ENCODE peak calls at places on chromosomes 4 and X, in nine cellular contexts. D is heart left ventricle, K is cardiac muscle cell, I is prostate gland, P is right lobe of liver, F is A673, H is GM12864, S is left ventricle myocardium inferior, O is BJ. J is an unnamed sample.
A peak's percentile ranks its signal among the peaks of the same experiment; 100 is the strongest.

GRCh38 chr4:42824278-42824977 is 68.1 kb upstream of the GRXCR1 start:
- DNase-seq in H (no peak), I (no peak), F (no peak), D (no peak), S (no peak), P (no peak), K (no peak), O (no peak), J (no peak)

GRCh38 chrX:68299923-68300322 is 133.4 kb downstream of the OPHN1 start:
- DNase-seq in H (no peak), I (no peak), S (no peak), D (no peak), F (no peak), K (no peak), P (no peak), O (no peak), J (no peak)

GRCh38 chr4:99201687-99202086 is 17.4 kb downstream of the ADH6 start:
- DNase-seq in K (peak; percentile 85), O (no peak), I (no peak), P (no peak), D (no peak), F (no peak), S (no peak), H (no peak), J (no peak)

GRCh38 chrX:78329486-78329885 is 2.1 kb upstream of the CYSLTR1 start:
- DNase-seq in I (no peak), D (no peak), O (no peak), S (no peak), H (no peak), F (no peak), P (no peak), K (no peak), J (peak; percentile 49)

GRCh38 chrX:68684291-68684918 is 36.9 kb downstream of the STARD8 start:
- DNase-seq in P (peak; percentile 76), O (no peak), H (no peak), F (no peak), S (peak; percentile 71), K (peak; percentile 37), I (no peak), D (peak; percentile 83), J (no peak)

GRCh38 chrX:23373129-23373804 is 38.6 kb downstream of the PTCHD1 start:
- DNase-seq in O (no peak), H (no peak), D (no peak), P (no peak), S (no peak), F (peak; percentile 4), K (peak; percentile 69), I (no peak), J (no peak)

GRCh38 chr4:111873801-111874200 is 271.5 kb upstream of the FAM241A start:
- DNase-seq in O (no peak), F (no peak), K (no peak), D (no peak), P (no peak), H (no peak), S (no peak), I (no peak), J (no peak)

GRCh38 chr4:150145090-150145949 is 67.1 kb downstream of the DCLK2 start:
- DNase-seq in K (no peak), P (no peak), O (no peak), H (no peak), F (no peak), S (no peak), I (no peak), D (no peak), J (no peak)

GRCh38 chrX:12076046-12076445 is 62.2 kb upstream of the FRMPD4 start:
- DNase-seq in H (no peak), S (no peak), K (peak; percentile 51), D (no peak), O (no peak), F (no peak), I (no peak), P (no peak), J (no peak)

GRCh38 chr4:143531773-143532491 is 18.4 kb downstream of the SMARCA5 start:
- DNase-seq in S (no peak), F (no peak), H (no peak), I (no peak), K (peak; percentile 24), P (no peak), O (no peak), D (no peak), J (no peak)

DNA sequence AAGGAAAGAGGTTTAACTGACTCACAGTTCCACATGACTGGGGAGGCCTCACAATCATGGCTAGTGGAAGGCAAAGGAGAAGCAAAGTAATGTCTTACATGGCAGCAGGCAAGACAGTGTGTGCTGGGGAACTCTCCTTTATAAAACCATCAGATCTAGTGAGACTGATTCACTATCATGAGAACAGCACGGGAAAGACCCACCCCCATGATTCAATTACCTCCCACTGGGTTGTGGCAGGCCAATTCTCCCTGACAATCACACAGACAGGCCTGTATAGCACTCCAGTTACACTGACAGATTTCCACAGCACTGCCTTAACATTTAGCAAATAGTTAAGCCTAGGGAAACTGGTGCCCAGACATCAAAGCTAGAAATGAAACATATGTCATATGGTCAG is 9.6 kb upstream of the HERC5 start:
- DNase-seq in S (no peak), D (no peak), F (no peak), K (no peak), H (no peak), I (no peak), P (no peak), O (no peak), J (no peak)
- H3K4me3 ChIP-seq in S (no peak overlapping the region), D (no peak overlapping the region), F (no peak overlapping the region), K (no peak overlapping the region), H (no peak overlapping the region), I (no peak overlapping the region), P (no peak overlapping the region), O (no peak overlapping the region), J (no peak overlapping the region)

GRCh38 chr4:66045913-66046312 is 375.6 kb upstream of the EPHA5 start:
- DNase-seq in D (no peak), F (no peak), S (no peak), I (no peak), O (no peak), K (no peak), P (no peak), H (no peak), J (no peak)
- TF ChIP-seq CTCF in D (no peak), F (no peak), S (no peak), I (no peak), O (no peak), K (no peak), P (no peak), H (no peak), J (no peak)

GRCh38 chrX:107718156-107718621 is 57.4 kb downstream of the TSC22D3 start:
- DNase-seq in D (no peak), F (peak; percentile 81), I (peak; percentile 84), O (no peak), S (no peak), H (no peak), P (peak; percentile 48), K (peak; percentile 87), J (peak; percentile 78)
- H3K4me3 ChIP-seq in D (no peak overlapping the region), F (no peak overlapping the region), I (no peak overlapping the region), O (no peak overlapping the region), S (peak overlapping the region; percentile 76), H (no peak overlapping the region), P (no peak overlapping the region), K (no peak overlapping the region), J (no peak overlapping the region)

DNA sequence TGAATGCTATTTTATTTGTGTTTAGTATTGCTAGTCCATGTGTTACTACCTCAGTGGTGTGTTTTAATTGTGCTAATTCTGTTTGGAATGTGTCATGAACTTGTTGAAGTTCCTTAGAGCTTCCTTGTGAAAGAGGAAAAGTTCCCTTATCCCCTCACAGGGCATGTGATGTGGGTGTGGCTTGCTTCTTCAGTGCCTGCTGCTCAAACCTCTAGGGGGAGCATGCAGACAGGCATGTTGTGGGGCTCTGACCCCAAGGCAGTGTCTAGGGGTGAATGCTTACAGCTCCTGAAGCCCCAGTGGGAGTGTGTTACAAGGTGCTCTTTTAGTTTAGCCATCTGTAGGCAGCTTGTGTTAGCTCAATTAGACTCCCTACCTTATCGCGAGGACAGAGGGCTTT is 86.5 kb downstream of the MAGED4 start:
- DNase-seq in K (peak; percentile 11), S (no peak), F (peak; percentile 80), I (no peak), P (no peak), D (no peak), H (no peak), O (no peak), J (peak; percentile 3)
- TF ChIP-seq CTCF in K (peak; percentile 31), S (no peak), F (peak; percentile 74), I (no peak), P (no peak), D (no peak), H (peak; percentile 44), O (peak; percentile 23), J (peak; percentile 17)

GRCh38 chr4:109708990-109709389 is 5.7 kb upstream of the CASP6 start:
- DNase-seq in F (no peak), I (no peak), H (no peak), P (no peak), S (no peak), K (no peak), D (no peak), O (no peak), J (peak; percentile 59)
- H3K4me3 ChIP-seq in F (no peak overlapping the region), I (no peak overlapping the region), H (no peak overlapping the region), P (no peak overlapping the region), S (no peak overlapping the region), K (no peak overlapping the region), D (no peak overlapping the region), O (no peak overlapping the region), J (no peak overlapping the region)

DNA sequence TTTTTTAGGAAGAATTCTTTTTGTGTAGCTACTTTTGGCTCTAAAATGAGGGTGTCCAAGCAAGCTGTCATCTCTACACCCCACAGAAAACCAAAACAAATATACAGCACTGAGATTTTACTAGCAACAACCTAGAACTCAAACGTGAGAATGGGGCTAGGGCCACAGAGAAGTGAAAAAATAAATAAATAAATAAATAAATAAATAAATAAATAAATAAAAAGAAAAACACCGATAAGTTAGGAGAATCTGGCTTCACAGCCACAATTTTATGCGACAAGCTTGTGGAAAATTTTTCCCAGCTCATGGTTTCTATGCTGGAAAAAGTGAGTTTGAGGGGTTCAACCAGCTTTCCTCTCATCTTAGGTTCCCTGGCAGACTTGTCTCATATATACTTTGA is 324.6 kb upstream of the TACR3 start:
- DNase-seq in K (no peak), D (no peak), P (no peak), I (no peak), S (no peak), O (no peak), H (no peak), F (no peak), J (no peak)
- TF ChIP-seq CTCF in K (no peak), D (no peak), P (no peak), I (no peak), S (no peak), O (no peak), H (no peak), F (no peak), J (no peak)

DNA sequence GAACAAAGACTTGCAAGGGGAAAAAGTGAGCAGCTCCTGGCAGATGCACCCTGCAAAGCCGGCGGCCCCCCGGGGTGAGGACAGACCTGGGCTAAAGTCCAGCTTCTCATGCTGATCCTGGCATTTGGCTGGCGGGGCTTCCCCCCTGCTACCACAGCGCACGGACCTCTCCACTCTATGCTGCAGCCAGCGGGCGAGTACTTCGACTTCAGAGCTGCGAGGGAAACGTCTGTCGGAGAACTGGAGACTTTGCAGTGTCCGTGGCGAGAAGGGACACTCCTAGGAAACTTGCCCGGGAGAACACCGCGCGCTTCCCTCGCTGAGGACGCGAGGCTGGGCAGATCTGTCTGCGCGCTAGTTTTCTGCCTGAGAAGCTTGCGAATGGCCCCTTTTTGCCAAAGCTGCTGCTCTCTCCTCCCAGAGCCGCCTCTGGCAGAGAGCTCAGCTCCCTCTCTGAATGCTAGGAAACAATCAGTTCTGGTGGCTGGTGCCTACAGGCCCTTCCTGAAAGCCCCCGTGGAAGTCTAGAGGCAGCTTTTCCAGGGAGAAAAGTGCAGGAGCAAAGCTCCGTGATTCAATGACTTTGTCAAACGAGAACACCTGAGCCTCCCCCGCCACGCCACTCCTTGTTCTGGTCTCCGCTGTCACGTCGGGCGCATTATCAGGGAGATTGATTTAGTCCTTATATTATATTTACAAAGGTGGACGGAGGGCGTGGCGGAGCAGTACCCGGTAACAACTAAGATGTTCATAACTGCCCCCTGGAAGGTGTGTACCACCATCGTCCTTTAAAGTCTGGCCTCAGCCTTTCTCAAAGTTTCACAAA is 284.0 kb downstream of the PACRGL start:
- DNase-seq in I (no peak), D (peak; percentile 54), O (no peak), F (no peak), H (no peak), K (no peak), P (no peak), S (peak; percentile 15), J (no peak)
- H3K4me3 ChIP-seq in I (no peak overlapping the region), D (no peak overlapping the region), O (no peak overlapping the region), F (no peak overlapping the region), H (no peak overlapping the region), K (peak overlapping the region; percentile 8), P (no peak overlapping the region), S (no peak overlapping the region), J (no peak overlapping the region)